ENCODE peak calls at places on chromosome 1, in nine cellular contexts. R is coronary artery, Y is psoas muscle, F is GM20000, H is fibroblast of mammary gland, E is HS-5, M is NCI-H2081, I is substantia nigra, U is small intestine. B is an unnamed sample.

GRCh38 chr1:80272495-80272894 is 1266.0 kb upstream of the ADGRL4 start:
- DNase-seq in R (no peak), Y (no peak), F (no peak), H (no peak), E (no peak), M (no peak), I (no peak), U (no peak), B (no peak)

GRCh38 chr1:210195635-210196160 is 36.9 kb upstream of the SERTAD4 start:
- DNase-seq in R (no peak), Y (no peak), F (no peak), H (no peak), E (no peak), M (no peak), I (no peak), U (no peak), B (no peak)

GRCh38 chr1:73800376-73800775 is 397.6 kb downstream of the LRRIQ3 start:
- DNase-seq in R (no peak), Y (no peak), F (no peak), H (peak), E (peak), M (no peak), I (no peak), U (no peak), B (no peak)

GRCh38 chr1:182841368-182841988 is 2.3 kb downstream of the DHX9 start:
- DNase-seq in R (no peak), Y (no peak), F (peak), H (peak), E (no peak), M (peak), I (no peak), U (peak), B (peak)

GRCh38 chr1:16628361-16629111 is 15.2 kb upstream of the NBPF1 start:
- DNase-seq in R (peak), Y (peak), F (no peak), H (no peak), E (no peak), M (no peak), I (no peak), U (no peak), B (no peak)

GRCh38 chr1:39898648-39899603 is 2.8 kb downstream of the MYCL start:
- DNase-seq in R (no peak), Y (no peak), F (peak), H (peak), E (no peak), M (peak), I (peak), U (peak), B (peak)

GRCh38 chr1:198357937-198358336 is 182.5 kb downstream of the ATP6V1G3 start:
- DNase-seq in R (no peak), Y (no peak), F (no peak), H (no peak), E (no peak), M (no peak), I (no peak), U (no peak), B (no peak)

GRCh38 chr1:22137006-22137720 is 5.7 kb downstream of the WNT4 start:
- DNase-seq in R (no peak), Y (peak), F (no peak), H (no peak), E (no peak), M (no peak), I (no peak), U (no peak), B (no peak)

GRCh38 chr1:218524986-218525385 is 179.8 kb downstream of the TGFB2 start:
- DNase-seq in R (no peak), Y (no peak), F (no peak), H (no peak), E (no peak), M (no peak), I (no peak), U (no peak), B (peak)

GRCh38 chr1:4166711-4167110 is 266.6 kb upstream of the C1orf174 start:
- DNase-seq in R (no peak), Y (no peak), F (no peak), H (no peak), E (no peak), M (no peak), I (no peak), U (no peak), B (no peak)

GRCh38 chr1:169745015-169745861 is 11.4 kb upstream of the SELE start:
- DNase-seq in R (no peak), Y (no peak), F (no peak), H (peak), E (no peak), M (no peak), I (no peak), U (no peak), B (no peak)

GRCh38 chr1:41353744-41354143 is 7.5 kb upstream of the FOXO6 start:
- DNase-seq in R (peak), Y (no peak), F (peak), H (peak), E (no peak), M (no peak), I (no peak), U (no peak), B (no peak)

GRCh38 chr1:201253906-201254624 is 29.2 kb upstream of the PKP1 start:
- DNase-seq in R (no peak), Y (no peak), F (no peak), H (no peak), E (no peak), M (no peak), I (no peak), U (no peak), B (no peak)

GRCh38 chr1:219567341-219567947 is 45.5 kb downstream of the ZC3H11B start:
- DNase-seq in R (no peak), Y (no peak), F (no peak), H (peak), E (peak), M (peak), I (no peak), U (no peak), B (peak)

GRCh38 chr1:85356130-85356529 is 79.7 kb upstream of the BCL10 start:
- DNase-seq in R (no peak), Y (no peak), F (no peak), H (no peak), E (no peak), M (peak), I (no peak), U (no peak), B (no peak)

GRCh38 chr1:210236840-210237409 is 4.3 kb downstream of the SERTAD4 start:
- DNase-seq in R (peak), Y (peak), F (no peak), H (peak), E (no peak), M (no peak), I (peak), U (no peak), B (peak)

GRCh38 chr1:220368352-220369265 is 96.4 kb upstream of the RAB3GAP2 start:
- DNase-seq in R (no peak), Y (no peak), F (no peak), H (peak), E (no peak), M (no peak), I (no peak), U (no peak), B (no peak)

GRCh38 chr1:150151291-150152181 is 1.8 kb downstream of the PLEKHO1 start:
- DNase-seq in R (no peak), Y (peak), F (peak), H (peak), E (no peak), M (peak), I (no peak), U (peak), B (no peak)

GRCh38 chr1:33086384-33086850 is 5.5 kb downstream of the AZIN2 start:
- DNase-seq in R (no peak), Y (peak), F (peak), H (peak), E (no peak), M (peak), I (peak), U (peak), B (peak)

GRCh38 chr1:237748192-237748591 is 142.5 kb downstream of the ZP4 start:
- DNase-seq in R (no peak), Y (no peak), F (no peak), H (no peak), E (no peak), M (no peak), I (no peak), U (no peak), B (no peak)

GRCh38 chr1:3419415-3420204 is 34.9 kb upstream of the ARHGEF16 start:
- DNase-seq in R (no peak), Y (no peak), F (no peak), H (no peak), E (no peak), M (peak), I (no peak), U (peak), B (no peak)

GRCh38 chr1:217090073-217090911 is 367.1 kb upstream of the ESRRG start:
- DNase-seq in R (no peak), Y (no peak), F (no peak), H (no peak), E (no peak), M (peak), I (no peak), U (peak), B (no peak)

GRCh38 chr1:11787804-11788436 is 17.8 kb downstream of the MTHFR start:
- DNase-seq in R (no peak), Y (no peak), F (no peak), H (no peak), E (no peak), M (no peak), I (no peak), U (no peak), B (no peak)

GRCh38 chr1:109370712-109371270 is 26.9 kb downstream of the SORT1 start:
- DNase-seq in R (no peak), Y (no peak), F (no peak), H (peak), E (peak), M (no peak), I (no peak), U (no peak), B (no peak)

GRCh38 chr1:241612533-241613505 is 27.4 kb downstream of the CHML start:
- DNase-seq in R (no peak), Y (no peak), F (no peak), H (peak), E (peak), M (no peak), I (no peak), U (no peak), B (no peak)

GRCh38 chr1:70627910-70628309 is 216.8 kb downstream of the CTH start:
- DNase-seq in R (no peak), Y (no peak), F (no peak), H (peak), E (peak), M (peak), I (no peak), U (no peak), B (no peak)

GRCh38 chr1:197674286-197674685 is 101.0 kb downstream of the DENND1B start:
- DNase-seq in R (no peak), Y (no peak), F (no peak), H (no peak), E (no peak), M (no peak), I (no peak), U (no peak), B (no peak)

GRCh38 chr1:173095632-173096031 is 44.9 kb upstream of the TNFSF18 start:
- DNase-seq in R (no peak), Y (no peak), F (no peak), H (peak), E (peak), M (no peak), I (no peak), U (no peak), B (no peak)

B was measured in dermis microvascular lymphatic vessel endothelial cell.